ENCODE peak calls at places on chromosomes 7 and 10, in four cellular contexts. C is fibroblast of pulmonary artery, U is BJ, M is lower lobe of right lung. K is an unnamed sample.

GRCh38 chr10:131778385-131778784 is 122.4 kb upstream of the PPP2R2D start:
- DNase-seq in U (no peak), M (no peak), C (no peak), K (no peak)

GRCh38 chr10:128064615-128065580 is 61.3 kb downstream of the MKI67 start:
- DNase-seq in M (peak; percentile 82), C (peak; percentile 81), U (no peak), K (peak; percentile 41)

GRCh38 chr10:77849039-77849664 is 77.4 kb downstream of the DLG5 start:
- DNase-seq in M (no peak), U (no peak), C (no peak), K (no peak)

GRCh38 chr7:148963583-148964509 is 64.5 kb downstream of the PDIA4 start:
- DNase-seq in C (no peak), M (no peak), U (no peak), K (no peak)

GRCh38 chr10:91511549-91512330 is 101.6 kb downstream of the HECTD2 start:
- DNase-seq in U (peak; percentile 61), C (peak; percentile 67), M (no peak), K (peak; percentile 58)

GRCh38 chr7:83429493-83429892 is 219.4 kb downstream of the SEMA3E start:
- DNase-seq in U (no peak), C (no peak), M (no peak), K (no peak)

GRCh38 chr10:97412891-97413304 is 11.8 kb upstream of the RRP12 start:
- DNase-seq in C (no peak), U (no peak), M (no peak), K (no peak)

GRCh38 chr10:35443858-35444257 is 107.5 kb downstream of the CCNY start:
- DNase-seq in C (no peak), U (no peak), M (no peak), K (no peak)

GRCh38 chr7:66537876-66538275 is 90.8 kb upstream of the KCTD7 start:
- DNase-seq in U (no peak), C (no peak), M (no peak), K (no peak)

GRCh38 chr10:101986277-101986971 is 69.5 kb downstream of the ARMH3 start:
- DNase-seq in M (peak; percentile 75), U (no peak), C (peak; percentile 71), K (no peak)

GRCh38 chr7:37062019-37062418 is 337.7 kb upstream of the AOAH start:
- DNase-seq in M (no peak), C (no peak), U (no peak), K (no peak)

GRCh38 chr7:35753761-35754603 is 46.9 kb upstream of the SEPTIN7 start:
- DNase-seq in M (no peak), C (peak; percentile 86), U (no peak), K (peak; percentile 60)

GRCh38 chr7:69067397-69067796 is 530.9 kb upstream of the AUTS2 start:
- DNase-seq in C (peak; percentile 17), U (no peak), M (peak; percentile 57), K (no peak)

GRCh38 chr10:130807721-130808120 is 503.8 kb downstream of the TCERG1L start:
- DNase-seq in C (no peak), U (no peak), M (no peak), K (no peak)

GRCh38 chr10:115092555-115093285 is 445 bp upstream of the ATRNL1 start:
- DNase-seq in C (peak; percentile 44), U (no peak), M (no peak), K (no peak)

GRCh38 chr7:130152270-130153141 is 52.7 kb downstream of the TMEM209 start:
- DNase-seq in M (no peak), C (peak; percentile 51), U (no peak), K (peak; percentile 68)

GRCh38 chr7:29807179-29807841 is 1.0 kb downstream of the WIPF3 start:
- DNase-seq in M (no peak), C (no peak), U (no peak), K (no peak)

GRCh38 chr7:6446977-6447588 is 671 bp downstream of the DAGLB start:
- DNase-seq in M (peak; percentile 74), U (peak; percentile 39), C (peak; percentile 91), K (peak; percentile 62)

GRCh38 chr7:101112233-101112632 is 14.7 kb upstream of the SERPINE1 start:
- DNase-seq in M (no peak), C (peak; percentile 100), U (no peak), K (peak; percentile 95)

GRCh38 chr7:122305475-122306319 is 1.1 kb upstream of the FEZF1 start:
- DNase-seq in U (no peak), M (no peak), C (peak; percentile 6), K (no peak)

GRCh38 chr7:129577881-129578462 is 33.5 kb upstream of the NRF1 start:
- DNase-seq in C (no peak), M (no peak), U (no peak), K (no peak)

GRCh38 chr10:121404611-121405010 is 193.6 kb downstream of the FGFR2 start:
- DNase-seq in M (no peak), U (no peak), C (no peak), K (no peak)

GRCh38 chr7:29274156-29275017 is 79.8 kb downstream of the CHN2 start:
- DNase-seq in C (peak; percentile 49), M (no peak), U (no peak), K (peak; percentile 64)

DNA sequence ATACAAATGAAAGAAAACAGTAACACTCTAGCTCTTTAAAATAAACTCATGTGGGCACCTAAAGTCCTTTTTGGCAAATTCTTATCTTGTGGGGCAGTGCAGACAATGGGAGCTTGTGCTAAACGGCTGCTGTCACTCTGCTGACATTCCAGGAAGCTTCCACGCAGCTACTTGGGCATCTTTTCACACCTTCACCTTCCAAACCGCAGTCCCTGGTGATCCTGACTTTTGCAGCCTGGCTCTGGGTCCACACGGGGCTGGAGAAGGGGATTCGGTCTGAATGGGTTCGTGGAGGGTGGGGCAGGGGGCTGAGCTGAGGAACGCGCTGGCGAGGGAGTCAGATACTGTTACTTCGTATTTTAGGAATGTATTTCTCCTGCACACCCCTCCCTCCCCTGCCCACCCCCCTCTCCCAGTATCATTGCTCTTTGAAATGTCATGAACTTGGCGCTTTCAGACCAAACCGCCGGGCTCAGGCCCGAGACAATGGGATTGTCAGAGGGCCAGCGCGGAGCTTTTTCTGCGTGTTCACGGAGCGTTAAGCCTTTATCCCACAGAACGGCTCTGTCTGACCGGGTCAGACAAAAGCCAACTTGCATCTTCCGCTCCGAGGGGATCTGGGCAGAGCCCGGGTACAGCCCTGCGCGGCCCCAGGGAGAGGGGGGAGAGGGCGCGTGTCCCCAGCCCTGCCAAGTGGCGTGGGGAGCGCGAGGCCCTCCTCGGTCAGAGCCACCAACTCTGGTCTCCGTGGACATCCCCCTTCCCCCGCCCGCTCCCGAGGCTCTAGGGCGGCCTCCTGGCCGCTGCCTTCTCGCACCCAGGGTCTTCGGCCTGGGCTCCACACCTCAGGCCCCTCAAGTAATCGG is 76.7 kb upstream of the EN2 start:
- DNase-seq in C (no peak), M (no peak), U (no peak), K (no peak)
- H3K4me3 ChIP-seq in C (no peak overlapping the region), M (peak overlapping the region; percentile 26), U (no peak overlapping the region), K (peak overlapping the region; percentile 27)

GRCh38 chr10:14328881-14329280 is 1.8 kb downstream of the FRMD4A start:
- DNase-seq in C (no peak), U (no peak), M (no peak), K (no peak)

GRCh38 chr10:14327535-14327934 is 3.2 kb downstream of the FRMD4A start:
- DNase-seq in C (no peak), M (no peak), U (no peak), K (no peak)

GRCh38 chr10:14329609-14330246 is 996 bp downstream of the FRMD4A start:
- DNase-seq in M (peak; percentile 28), U (no peak), C (no peak), K (no peak)

GRCh38 chr10:14332895-14333294 is 2.2 kb upstream of the FRMD4A start:
- DNase-seq in C (no peak), U (no peak), M (no peak), K (no peak)

DNA sequence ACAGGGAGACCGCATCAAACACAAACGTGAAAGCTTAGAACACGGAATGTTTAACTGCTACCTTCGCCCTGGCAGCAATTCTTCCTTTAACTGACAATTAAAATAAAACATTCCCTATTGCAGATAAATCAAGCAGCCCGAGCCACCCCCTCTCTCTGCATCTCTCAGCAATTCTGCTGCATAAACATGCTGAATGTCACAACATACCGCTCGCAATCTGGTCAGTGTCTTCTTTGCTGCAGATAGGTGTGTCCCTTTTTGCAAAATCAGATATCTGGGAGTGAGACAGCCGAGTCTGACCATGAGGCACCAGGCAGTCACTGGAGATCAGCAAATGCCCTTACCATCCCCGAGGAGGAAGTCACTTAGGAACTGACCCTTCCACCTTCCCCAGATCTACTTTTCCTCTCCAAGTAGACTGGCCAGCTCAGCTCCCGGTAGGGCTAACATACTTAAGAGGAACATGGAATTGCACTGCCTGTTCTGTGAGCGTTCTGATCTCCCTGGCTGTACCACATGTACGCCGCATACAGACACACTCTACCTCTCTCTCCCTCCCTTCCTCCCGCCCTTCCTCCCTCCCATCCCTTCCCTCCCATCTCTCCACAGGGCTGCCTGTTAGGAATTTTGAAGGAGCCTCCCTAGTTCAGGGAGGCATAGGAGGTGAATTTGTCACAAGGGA is at the start of gene FRMD4A:
- DNase-seq in C (peak; percentile 1), U (no peak), M (no peak), K (no peak)
- H3K4me3 ChIP-seq in C (no peak within 1 kb of the TSS), U (no peak within 1 kb of the TSS), M (no peak within 1 kb of the TSS), K (no peak within 1 kb of the TSS)

DNA sequence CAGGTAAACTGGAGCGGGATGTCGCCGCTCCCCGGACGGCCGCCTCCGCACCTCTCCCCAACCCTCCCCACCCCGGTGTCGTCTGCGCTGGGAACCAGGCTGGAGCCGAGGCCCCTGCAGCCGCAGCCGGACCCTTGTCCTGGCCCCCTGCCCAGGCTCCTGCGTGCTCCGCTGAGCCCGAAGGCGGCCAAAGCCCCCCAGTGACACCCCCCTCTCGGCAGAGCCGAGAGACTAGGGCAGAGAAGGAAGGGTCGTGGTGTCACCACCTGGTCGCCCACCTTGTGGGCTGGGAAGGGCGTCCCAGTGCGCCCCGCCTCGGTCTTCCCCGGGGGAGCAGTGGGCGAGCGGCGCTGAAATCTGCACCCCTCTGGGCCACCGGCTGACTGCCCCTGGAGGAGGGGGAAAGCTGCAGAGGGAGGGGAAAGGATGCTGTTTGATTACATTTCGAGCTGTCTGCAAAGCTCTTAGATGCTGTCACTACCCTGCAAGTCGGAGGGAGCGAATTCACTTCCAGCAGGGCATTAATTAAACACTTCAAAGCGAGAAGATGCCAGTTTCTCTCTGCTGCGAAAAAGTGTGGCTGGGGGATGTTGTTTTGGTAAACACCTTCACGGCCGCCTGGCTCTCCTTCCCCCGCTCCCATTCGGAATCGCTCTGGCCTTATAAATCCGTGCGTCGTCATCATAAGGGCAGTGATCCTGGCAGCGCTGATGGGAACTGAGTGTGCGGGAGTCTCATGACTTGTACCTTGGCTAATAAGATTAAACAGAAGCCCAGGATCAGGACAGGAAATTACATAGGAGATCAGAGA is 622 bp downstream of the DYNC1I1 start:
- DNase-seq in U (no peak), C (peak; percentile 44), M (peak; percentile 42), K (no peak)
- H3K4me3 ChIP-seq in U (peak overlapping the region; percentile 39), C (peak overlapping the region; percentile 55), M (peak overlapping the region; percentile 70), K (peak overlapping the region; percentile 58)

GRCh38 chr10:99983280-99983988 is 26.3 kb downstream of the DNMBP start:
- DNase-seq in U (no peak), C (peak; percentile 89), M (no peak), K (peak; percentile 88)
- H3K4me3 ChIP-seq in U (peak overlapping the region; percentile 14), C (peak overlapping the region; percentile 24), M (peak overlapping the region; percentile 10), K (no peak overlapping the region)